ENCODE peak calls at places on chromosomes 16 and 17, in ten cellular contexts. E, X, B, A, P, V, H, R, C and J are unnamed samples.

GRCh38 chr16:11090947-11091785 is 146.8 kb downstream of the CLEC16A start:
- DNase-seq in E (no peak), X (no peak), B (no peak), A (no peak), P (no peak), V (no peak), H (no peak), R (no peak), C (no peak), J (no peak)

GRCh38 chr17:45016823-45017222 is 34.6 kb downstream of the DCAKD start:
- DNase-seq in E (no peak), X (no peak), B (peak; percentile 37), A (no peak), P (no peak), V (no peak), H (no peak), R (no peak), C (no peak), J (no peak)

GRCh38 chr17:13030459-13031305 is 12.9 kb upstream of the ELAC2 start:
- DNase-seq in E (peak; percentile 9), X (no peak), B (peak; percentile 65), A (no peak), P (no peak), V (no peak), H (peak; percentile 74), R (peak; percentile 77), C (no peak), J (peak; percentile 81)

GRCh38 chr16:50531901-50532300 is 16.3 kb upstream of the NKD1 start:
- DNase-seq in E (no peak), X (no peak), B (no peak), A (peak; percentile 2), P (no peak), V (no peak), H (no peak), R (no peak), C (no peak), J (no peak)

GRCh38 chr16:4852221-4852872 is 5.1 kb downstream of the UBN1 start:
- DNase-seq in E (no peak), X (no peak), B (peak; percentile 52), A (no peak), P (no peak), V (no peak), H (no peak), R (no peak), C (no peak), J (peak; percentile 40)

GRCh38 chr17:56786989-56787482 is 46.7 kb downstream of the C17orf67 start:
- DNase-seq in E (no peak), X (no peak), B (peak; percentile 92), A (no peak), P (no peak), V (no peak), H (peak; percentile 48), R (no peak), C (no peak), J (peak; percentile 84)

GRCh38 chr17:57326348-57326747 is 70.0 kb downstream of the MSI2 start:
- DNase-seq in E (no peak), X (no peak), B (no peak), A (no peak), P (no peak), V (no peak), H (peak; percentile 26), R (no peak), C (no peak), J (no peak)

GRCh38 chr16:4109250-4109736 is 6.9 kb downstream of the ADCY9 start:
- DNase-seq in E (no peak), X (no peak), B (no peak), A (no peak), P (no peak), V (no peak), H (no peak), R (no peak), C (peak; percentile 21), J (no peak)

GRCh38 chr16:4805231-4805630 is 2.8 kb upstream of the ROGDI start:
- DNase-seq in E (no peak), X (no peak), B (no peak), A (peak; percentile 47), P (no peak), V (no peak), H (no peak), R (no peak), C (no peak), J (no peak)

GRCh38 chr17:16322636-16323035 is 30.6 kb downstream of the CENPV start:
- DNase-seq in E (no peak), X (no peak), B (peak; percentile 52), A (no peak), P (no peak), V (no peak), H (no peak), R (no peak), C (no peak), J (peak; percentile 75)

GRCh38 chr16:3456374-3456773 is 12.9 kb downstream of the NAA60 start:
- DNase-seq in E (no peak), X (no peak), B (peak; percentile 38), A (no peak), P (no peak), V (no peak), H (no peak), R (peak; percentile 40), C (no peak), J (no peak)

GRCh38 chr17:43570518-43570928 is 24.4 kb upstream of the ETV4 start:
- DNase-seq in E (no peak), X (no peak), B (peak; percentile 93), A (no peak), P (no peak), V (no peak), H (no peak), R (no peak), C (no peak), J (peak; percentile 86)

GRCh38 chr17:53409588-53409987 is 413.1 kb upstream of the KIF2B start:
- DNase-seq in E (no peak), X (no peak), B (no peak), A (no peak), P (no peak), V (no peak), H (no peak), R (no peak), C (no peak), J (no peak)

GRCh38 chr17:17937450-17937849 is 34.8 kb downstream of the TOM1L2 start:
- DNase-seq in E (no peak), X (no peak), B (peak; percentile 21), A (no peak), P (no peak), V (no peak), H (no peak), R (no peak), C (no peak), J (peak; percentile 59)

GRCh38 chr16:1072526-1073261 is at the start of gene SSTR5:
- DNase-seq in E (no peak), X (no peak), B (no peak), A (no peak), P (no peak), V (no peak), H (no peak), R (no peak), C (no peak), J (no peak)

GRCh38 chr16:1073566-1074378 is 1.2 kb downstream of the SSTR5 start:
- DNase-seq in E (no peak), X (no peak), B (no peak), A (no peak), P (no peak), V (no peak), H (no peak), R (no peak), C (no peak), J (no peak)

GRCh38 chr16:1074379-1074649 is 1.8 kb downstream of the SSTR5 start:
- DNase-seq in E (no peak), X (no peak), B (no peak), A (no peak), P (no peak), V (no peak), H (no peak), R (no peak), C (no peak), J (no peak)

GRCh38 chr16:1071561-1072225 is 854 bp upstream of the SSTR5 start:
- DNase-seq in E (no peak), X (no peak), B (no peak), A (no peak), P (no peak), V (no peak), H (no peak), R (no peak), C (no peak), J (no peak)

GRCh38 chr16:1073262-1073558 is 663 bp downstream of the SSTR5 start:
- DNase-seq in E (no peak), X (no peak), B (no peak), A (no peak), P (no peak), V (no peak), H (no peak), R (no peak), C (no peak), J (no peak)
- H3K4me3 ChIP-seq in E (no peak overlapping the region), X (no peak overlapping the region), B (no peak overlapping the region), A (no peak overlapping the region), P (no peak overlapping the region), V (no peak overlapping the region), H (no peak overlapping the region), R (no peak overlapping the region), C (no peak overlapping the region), J (no peak overlapping the region)

GRCh38 chr17:81959362-81960129 is 1.4 kb downstream of the NOTUM start:
- DNase-seq in E (peak; percentile 77), X (peak; percentile 54), B (no peak), A (peak; percentile 78), P (no peak), V (no peak), H (peak; percentile 83), R (peak; percentile 50), C (peak; percentile 86), J (peak; percentile 81)
- H3K4me3 ChIP-seq in E (peak overlapping the region; percentile 35), X (peak overlapping the region; percentile 36), B (no peak overlapping the region), A (peak overlapping the region; percentile 45), P (peak overlapping the region; percentile 4), V (peak overlapping the region; percentile 45), H (peak overlapping the region; percentile 39), R (peak overlapping the region; percentile 22), C (no peak overlapping the region), J (no peak overlapping the region)

GRCh38 chr16:88533381-88533831 is 36.8 kb upstream of the ZC3H18 start:
- DNase-seq in E (no peak), X (no peak), B (peak; percentile 31), A (no peak), P (no peak), V (no peak), H (no peak), R (no peak), C (peak; percentile 82), J (peak; percentile 71)
- H3K4me3 ChIP-seq in E (no peak overlapping the region), X (no peak overlapping the region), B (no peak overlapping the region), A (peak overlapping the region; percentile 45), P (peak overlapping the region; percentile 62), V (peak overlapping the region; percentile 79), H (no peak overlapping the region), R (peak overlapping the region; percentile 87), C (no peak overlapping the region), J (no peak overlapping the region)

GRCh38 chr17:32010114-32010513 is 2.9 kb downstream of the LRRC37B start:
- DNase-seq in E (no peak), X (no peak), B (no peak), A (no peak), P (no peak), V (no peak), H (no peak), R (no peak), C (no peak), J (no peak)

GRCh38 chr17:32006957-32007462 is at the start of gene LRRC37B:
- DNase-seq in E (peak; percentile 87), X (peak; percentile 78), B (peak; percentile 59), A (peak; percentile 90), P (peak; percentile 37), V (peak; percentile 28), H (peak; percentile 93), R (peak; percentile 92), C (peak; percentile 95), J (peak; percentile 87)

GRCh38 chr17:32007463-32008298 is 498 bp downstream of the LRRC37B start:
- DNase-seq in E (peak; percentile 28), X (peak; percentile 16), B (peak; percentile 23), A (peak; percentile 32), P (no peak), V (no peak), H (peak; percentile 59), R (peak; percentile 19), C (peak; percentile 79), J (peak; percentile 52)

GRCh38 chr17:32009262-32009542 is 2.0 kb downstream of the LRRC37B start:
- DNase-seq in E (no peak), X (no peak), B (no peak), A (no peak), P (no peak), V (no peak), H (no peak), R (no peak), C (no peak), J (no peak)
- H3K4me3 ChIP-seq in E (peak overlapping the region; percentile 1), X (no peak overlapping the region), B (no peak overlapping the region), A (peak overlapping the region; percentile 80), P (no peak overlapping the region), V (peak overlapping the region; percentile 99), H (no peak overlapping the region), R (no peak overlapping the region), C (peak overlapping the region; percentile 95), J (peak overlapping the region; percentile 84)